ENCODE peak calls at places on chromosome 5, in nine cellular contexts. One of them, this sample, is unnamed.

GRCh38 chr5:131416729-131417128 is 152.9 kb downstream of the CDC42SE2 start:
- DNase-seq in activated CD8-positive, alpha-beta memory T cell treated with anti-CD3 and anti-CD28 coated beads for 24 hours: no peak
- DNase-seq in memory B cell: peak
- DNase-seq in NCI-H1092 treated with DMSO at 0.1 percent for 48 hours: no peak
- DNase-seq in HFFc6: no peak
- DNase-seq in activated CD4-positive, alpha-beta T cell treated with anti-CD3 and anti-CD28 coated beads for 48 hours: no peak
- DNase-seq in stomach: no peak
- DNase-seq in midbrain: no peak
- DNase-seq in activated T-cell treated with anti-CD3 and anti-CD28 coated beads for 4 hours: no peak
- DNase-seq in this sample: no peak

GRCh38 chr5:6488021-6488420 is 39.4 kb downstream of the UBE2QL1 start:
- DNase-seq in activated CD8-positive, alpha-beta memory T cell treated with anti-CD3 and anti-CD28 coated beads for 24 hours: no peak
- DNase-seq in memory B cell: no peak
- DNase-seq in NCI-H1092 treated with DMSO at 0.1 percent for 48 hours: peak
- DNase-seq in HFFc6: no peak
- DNase-seq in activated CD4-positive, alpha-beta T cell treated with anti-CD3 and anti-CD28 coated beads for 48 hours: no peak
- DNase-seq in stomach: no peak
- DNase-seq in midbrain: peak
- DNase-seq in activated T-cell treated with anti-CD3 and anti-CD28 coated beads for 4 hours: no peak
- DNase-seq in this sample: no peak

GRCh38 chr5:404666-405241 is 38.2 kb upstream of the EXOC3 start:
- DNase-seq in activated CD8-positive, alpha-beta memory T cell treated with anti-CD3 and anti-CD28 coated beads for 24 hours: no peak
- DNase-seq in memory B cell: no peak
- DNase-seq in NCI-H1092 treated with DMSO at 0.1 percent for 48 hours: no peak
- DNase-seq in HFFc6: no peak
- DNase-seq in activated CD4-positive, alpha-beta T cell treated with anti-CD3 and anti-CD28 coated beads for 48 hours: no peak
- DNase-seq in stomach: no peak
- DNase-seq in midbrain: no peak
- DNase-seq in activated T-cell treated with anti-CD3 and anti-CD28 coated beads for 4 hours: no peak
- DNase-seq in this sample: no peak

GRCh38 chr5:76838481-76839261 is 11.1 kb upstream of the S100Z start:
- DNase-seq in activated CD8-positive, alpha-beta memory T cell treated with anti-CD3 and anti-CD28 coated beads for 24 hours: no peak
- DNase-seq in memory B cell: no peak
- DNase-seq in NCI-H1092 treated with DMSO at 0.1 percent for 48 hours: no peak
- DNase-seq in HFFc6: peak
- DNase-seq in activated CD4-positive, alpha-beta T cell treated with anti-CD3 and anti-CD28 coated beads for 48 hours: no peak
- DNase-seq in stomach: no peak
- DNase-seq in midbrain: no peak
- DNase-seq in activated T-cell treated with anti-CD3 and anti-CD28 coated beads for 4 hours: no peak
- DNase-seq in this sample: no peak

GRCh38 chr5:159100022-159100927 is 559 bp upstream of the EBF1 start:
- DNase-seq in activated CD8-positive, alpha-beta memory T cell treated with anti-CD3 and anti-CD28 coated beads for 24 hours: peak
- DNase-seq in memory B cell: peak
- DNase-seq in NCI-H1092 treated with DMSO at 0.1 percent for 48 hours: peak
- DNase-seq in HFFc6: peak
- DNase-seq in activated CD4-positive, alpha-beta T cell treated with anti-CD3 and anti-CD28 coated beads for 48 hours: peak
- DNase-seq in stomach: peak
- DNase-seq in midbrain: peak
- DNase-seq in activated T-cell treated with anti-CD3 and anti-CD28 coated beads for 4 hours: peak
- DNase-seq in this sample: peak

GRCh38 chr5:170195876-170196275 is 36.9 kb upstream of the C5orf58 start:
- DNase-seq in activated CD8-positive, alpha-beta memory T cell treated with anti-CD3 and anti-CD28 coated beads for 24 hours: no peak
- DNase-seq in memory B cell: no peak
- DNase-seq in NCI-H1092 treated with DMSO at 0.1 percent for 48 hours: peak
- DNase-seq in HFFc6: no peak
- DNase-seq in activated CD4-positive, alpha-beta T cell treated with anti-CD3 and anti-CD28 coated beads for 48 hours: no peak
- DNase-seq in stomach: no peak
- DNase-seq in midbrain: no peak
- DNase-seq in activated T-cell treated with anti-CD3 and anti-CD28 coated beads for 4 hours: no peak
- DNase-seq in this sample: no peak

GRCh38 chr5:88667187-88668141 is 215.5 kb downstream of the MEF2C start:
- DNase-seq in activated CD8-positive, alpha-beta memory T cell treated with anti-CD3 and anti-CD28 coated beads for 24 hours: no peak
- DNase-seq in memory B cell: no peak
- DNase-seq in NCI-H1092 treated with DMSO at 0.1 percent for 48 hours: no peak
- DNase-seq in HFFc6: no peak
- DNase-seq in activated CD4-positive, alpha-beta T cell treated with anti-CD3 and anti-CD28 coated beads for 48 hours: no peak
- DNase-seq in stomach: no peak
- DNase-seq in midbrain: no peak
- DNase-seq in activated T-cell treated with anti-CD3 and anti-CD28 coated beads for 4 hours: no peak
- DNase-seq in this sample: no peak

GRCh38 chr5:31674371-31674770 is 35.4 kb downstream of the PDZD2 start:
- DNase-seq in activated CD8-positive, alpha-beta memory T cell treated with anti-CD3 and anti-CD28 coated beads for 24 hours: no peak
- DNase-seq in memory B cell: no peak
- DNase-seq in NCI-H1092 treated with DMSO at 0.1 percent for 48 hours: no peak
- DNase-seq in HFFc6: no peak
- DNase-seq in activated CD4-positive, alpha-beta T cell treated with anti-CD3 and anti-CD28 coated beads for 48 hours: no peak
- DNase-seq in stomach: no peak
- DNase-seq in midbrain: no peak
- DNase-seq in activated T-cell treated with anti-CD3 and anti-CD28 coated beads for 4 hours: no peak
- DNase-seq in this sample: no peak

GRCh38 chr5:60354322-60354721 is 345.6 kb downstream of the DEPDC1B start:
- DNase-seq in activated CD8-positive, alpha-beta memory T cell treated with anti-CD3 and anti-CD28 coated beads for 24 hours: no peak
- DNase-seq in memory B cell: no peak
- DNase-seq in NCI-H1092 treated with DMSO at 0.1 percent for 48 hours: no peak
- DNase-seq in HFFc6: no peak
- DNase-seq in activated CD4-positive, alpha-beta T cell treated with anti-CD3 and anti-CD28 coated beads for 48 hours: no peak
- DNase-seq in stomach: no peak
- DNase-seq in midbrain: no peak
- DNase-seq in activated T-cell treated with anti-CD3 and anti-CD28 coated beads for 4 hours: no peak
- DNase-seq in this sample: no peak

GRCh38 chr5:366541-367357 is 45.2 kb downstream of the AHRR start:
- DNase-seq in activated CD8-positive, alpha-beta memory T cell treated with anti-CD3 and anti-CD28 coated beads for 24 hours: peak
- DNase-seq in memory B cell: no peak
- DNase-seq in NCI-H1092 treated with DMSO at 0.1 percent for 48 hours: no peak
- DNase-seq in HFFc6: no peak
- DNase-seq in activated CD4-positive, alpha-beta T cell treated with anti-CD3 and anti-CD28 coated beads for 48 hours: no peak
- DNase-seq in stomach: no peak
- DNase-seq in midbrain: no peak
- DNase-seq in activated T-cell treated with anti-CD3 and anti-CD28 coated beads for 4 hours: no peak
- DNase-seq in this sample: peak

GRCh38 chr5:74154526-74154925 is 486.0 kb downstream of the ENC1 start:
- DNase-seq in activated CD8-positive, alpha-beta memory T cell treated with anti-CD3 and anti-CD28 coated beads for 24 hours: no peak
- DNase-seq in memory B cell: no peak
- DNase-seq in NCI-H1092 treated with DMSO at 0.1 percent for 48 hours: no peak
- DNase-seq in HFFc6: no peak
- DNase-seq in activated CD4-positive, alpha-beta T cell treated with anti-CD3 and anti-CD28 coated beads for 48 hours: no peak
- DNase-seq in stomach: no peak
- DNase-seq in midbrain: no peak
- DNase-seq in activated T-cell treated with anti-CD3 and anti-CD28 coated beads for 4 hours: no peak
- DNase-seq in this sample: no peak

GRCh38 chr5:140194662-140195061 is 19.7 kb downstream of the CYSTM1 start:
- DNase-seq in activated CD8-positive, alpha-beta memory T cell treated with anti-CD3 and anti-CD28 coated beads for 24 hours: no peak
- DNase-seq in memory B cell: no peak
- DNase-seq in NCI-H1092 treated with DMSO at 0.1 percent for 48 hours: no peak
- DNase-seq in HFFc6: no peak
- DNase-seq in activated CD4-positive, alpha-beta T cell treated with anti-CD3 and anti-CD28 coated beads for 48 hours: no peak
- DNase-seq in stomach: no peak
- DNase-seq in midbrain: no peak
- DNase-seq in activated T-cell treated with anti-CD3 and anti-CD28 coated beads for 4 hours: no peak
- DNase-seq in this sample: no peak

GRCh38 chr5:52987711-52988329 is 1.3 kb upstream of the ITGA2 start:
- DNase-seq in activated CD8-positive, alpha-beta memory T cell treated with anti-CD3 and anti-CD28 coated beads for 24 hours: no peak
- DNase-seq in memory B cell: no peak
- DNase-seq in NCI-H1092 treated with DMSO at 0.1 percent for 48 hours: no peak
- DNase-seq in HFFc6: peak
- DNase-seq in activated CD4-positive, alpha-beta T cell treated with anti-CD3 and anti-CD28 coated beads for 48 hours: peak
- DNase-seq in stomach: no peak
- DNase-seq in midbrain: no peak
- DNase-seq in activated T-cell treated with anti-CD3 and anti-CD28 coated beads for 4 hours: no peak
- DNase-seq in this sample: no peak

GRCh38 chr5:179313849-179314521 is 31.3 kb downstream of the ADAMTS2 start:
- DNase-seq in activated CD8-positive, alpha-beta memory T cell treated with anti-CD3 and anti-CD28 coated beads for 24 hours: no peak
- DNase-seq in memory B cell: no peak
- DNase-seq in NCI-H1092 treated with DMSO at 0.1 percent for 48 hours: peak
- DNase-seq in HFFc6: peak
- DNase-seq in activated CD4-positive, alpha-beta T cell treated with anti-CD3 and anti-CD28 coated beads for 48 hours: no peak
- DNase-seq in stomach: peak
- DNase-seq in midbrain: peak
- DNase-seq in activated T-cell treated with anti-CD3 and anti-CD28 coated beads for 4 hours: no peak
- DNase-seq in this sample: no peak

GRCh38 chr5:1792842-1793266 is 6.8 kb downstream of the MRPL36 start:
- DNase-seq in activated CD8-positive, alpha-beta memory T cell treated with anti-CD3 and anti-CD28 coated beads for 24 hours: peak
- DNase-seq in memory B cell: peak
- DNase-seq in NCI-H1092 treated with DMSO at 0.1 percent for 48 hours: no peak
- DNase-seq in HFFc6: peak
- DNase-seq in activated CD4-positive, alpha-beta T cell treated with anti-CD3 and anti-CD28 coated beads for 48 hours: peak
- DNase-seq in stomach: peak
- DNase-seq in midbrain: no peak
- DNase-seq in activated T-cell treated with anti-CD3 and anti-CD28 coated beads for 4 hours: peak
- DNase-seq in this sample: peak

GRCh38 chr5:152349683-152350526 is 55.2 kb downstream of the NMUR2 start:
- DNase-seq in activated CD8-positive, alpha-beta memory T cell treated with anti-CD3 and anti-CD28 coated beads for 24 hours: no peak
- DNase-seq in memory B cell: peak
- DNase-seq in NCI-H1092 treated with DMSO at 0.1 percent for 48 hours: peak
- DNase-seq in HFFc6: no peak
- DNase-seq in activated CD4-positive, alpha-beta T cell treated with anti-CD3 and anti-CD28 coated beads for 48 hours: peak
- DNase-seq in stomach: peak
- DNase-seq in midbrain: peak
- DNase-seq in activated T-cell treated with anti-CD3 and anti-CD28 coated beads for 4 hours: no peak
- DNase-seq in this sample: peak

GRCh38 chr5:2205185-2205585 is 322.5 kb upstream of the IRX4 start:
- DNase-seq in activated CD8-positive, alpha-beta memory T cell treated with anti-CD3 and anti-CD28 coated beads for 24 hours: no peak
- DNase-seq in memory B cell: no peak
- DNase-seq in NCI-H1092 treated with DMSO at 0.1 percent for 48 hours: no peak
- DNase-seq in HFFc6: no peak
- DNase-seq in activated CD4-positive, alpha-beta T cell treated with anti-CD3 and anti-CD28 coated beads for 48 hours: no peak
- DNase-seq in stomach: no peak
- DNase-seq in midbrain: no peak
- DNase-seq in activated T-cell treated with anti-CD3 and anti-CD28 coated beads for 4 hours: no peak
- DNase-seq in this sample: no peak

GRCh38 chr5:36150676-36151433 is 832 bp downstream of the LMBRD2 start:
- DNase-seq in activated CD8-positive, alpha-beta memory T cell treated with anti-CD3 and anti-CD28 coated beads for 24 hours: peak
- DNase-seq in memory B cell: no peak
- DNase-seq in NCI-H1092 treated with DMSO at 0.1 percent for 48 hours: peak
- DNase-seq in HFFc6: peak
- DNase-seq in activated CD4-positive, alpha-beta T cell treated with anti-CD3 and anti-CD28 coated beads for 48 hours: peak
- DNase-seq in stomach: peak
- DNase-seq in midbrain: peak
- DNase-seq in activated T-cell treated with anti-CD3 and anti-CD28 coated beads for 4 hours: peak
- DNase-seq in this sample: peak

GRCh38 chr5:96049398-96050272 is 88.0 kb upstream of the ELL2 start:
- DNase-seq in activated CD8-positive, alpha-beta memory T cell treated with anti-CD3 and anti-CD28 coated beads for 24 hours: no peak
- DNase-seq in memory B cell: no peak
- DNase-seq in NCI-H1092 treated with DMSO at 0.1 percent for 48 hours: no peak
- DNase-seq in HFFc6: peak
- DNase-seq in activated CD4-positive, alpha-beta T cell treated with anti-CD3 and anti-CD28 coated beads for 48 hours: no peak
- DNase-seq in stomach: no peak
- DNase-seq in midbrain: no peak
- DNase-seq in activated T-cell treated with anti-CD3 and anti-CD28 coated beads for 4 hours: no peak
- DNase-seq in this sample: no peak

GRCh38 chr5:16826379-16827125 is 109.5 kb downstream of the MYO10 start:
- DNase-seq in activated CD8-positive, alpha-beta memory T cell treated with anti-CD3 and anti-CD28 coated beads for 24 hours: no peak
- DNase-seq in memory B cell: no peak
- DNase-seq in NCI-H1092 treated with DMSO at 0.1 percent for 48 hours: no peak
- DNase-seq in HFFc6: no peak
- DNase-seq in activated CD4-positive, alpha-beta T cell treated with anti-CD3 and anti-CD28 coated beads for 48 hours: no peak
- DNase-seq in stomach: no peak
- DNase-seq in midbrain: no peak
- DNase-seq in activated T-cell treated with anti-CD3 and anti-CD28 coated beads for 4 hours: no peak
- DNase-seq in this sample: no peak

GRCh38 chr5:31962321-31962720 is 211.8 kb downstream of the GOLPH3 start:
- DNase-seq in activated CD8-positive, alpha-beta memory T cell treated with anti-CD3 and anti-CD28 coated beads for 24 hours: no peak
- DNase-seq in memory B cell: no peak
- DNase-seq in NCI-H1092 treated with DMSO at 0.1 percent for 48 hours: no peak
- DNase-seq in HFFc6: no peak
- DNase-seq in activated CD4-positive, alpha-beta T cell treated with anti-CD3 and anti-CD28 coated beads for 48 hours: no peak
- DNase-seq in stomach: no peak
- DNase-seq in midbrain: no peak
- DNase-seq in activated T-cell treated with anti-CD3 and anti-CD28 coated beads for 4 hours: no peak
- DNase-seq in this sample: no peak

GRCh38 chr5:103037673-103038455 is 82.1 kb downstream of the GIN1 start:
- DNase-seq in activated CD8-positive, alpha-beta memory T cell treated with anti-CD3 and anti-CD28 coated beads for 24 hours: no peak
- DNase-seq in memory B cell: no peak
- DNase-seq in NCI-H1092 treated with DMSO at 0.1 percent for 48 hours: no peak
- DNase-seq in HFFc6: no peak
- DNase-seq in activated CD4-positive, alpha-beta T cell treated with anti-CD3 and anti-CD28 coated beads for 48 hours: no peak
- DNase-seq in stomach: no peak
- DNase-seq in midbrain: no peak
- DNase-seq in activated T-cell treated with anti-CD3 and anti-CD28 coated beads for 4 hours: no peak
- DNase-seq in this sample: no peak

GRCh38 chr5:60487466-60487865 is 212.5 kb downstream of the DEPDC1B start:
- DNase-seq in activated CD8-positive, alpha-beta memory T cell treated with anti-CD3 and anti-CD28 coated beads for 24 hours: no peak
- DNase-seq in memory B cell: no peak
- DNase-seq in NCI-H1092 treated with DMSO at 0.1 percent for 48 hours: no peak
- DNase-seq in HFFc6: no peak
- DNase-seq in activated CD4-positive, alpha-beta T cell treated with anti-CD3 and anti-CD28 coated beads for 48 hours: no peak
- DNase-seq in stomach: no peak
- DNase-seq in midbrain: no peak
- DNase-seq in activated T-cell treated with anti-CD3 and anti-CD28 coated beads for 4 hours: no peak
- DNase-seq in this sample: no peak

GRCh38 chr5:151174612-151175101 is 17.1 kb upstream of the ANXA6 start:
- DNase-seq in activated CD8-positive, alpha-beta memory T cell treated with anti-CD3 and anti-CD28 coated beads for 24 hours: peak
- DNase-seq in memory B cell: no peak
- DNase-seq in NCI-H1092 treated with DMSO at 0.1 percent for 48 hours: no peak
- DNase-seq in HFFc6: no peak
- DNase-seq in activated CD4-positive, alpha-beta T cell treated with anti-CD3 and anti-CD28 coated beads for 48 hours: no peak
- DNase-seq in stomach: no peak
- DNase-seq in midbrain: no peak
- DNase-seq in activated T-cell treated with anti-CD3 and anti-CD28 coated beads for 4 hours: no peak
- DNase-seq in this sample: no peak

GRCh38 chr5:5424736-5425135 is 2.3 kb downstream of the ICE1 start:
- DNase-seq in activated CD8-positive, alpha-beta memory T cell treated with anti-CD3 and anti-CD28 coated beads for 24 hours: no peak
- DNase-seq in memory B cell: no peak
- DNase-seq in NCI-H1092 treated with DMSO at 0.1 percent for 48 hours: no peak
- DNase-seq in HFFc6: no peak
- DNase-seq in activated CD4-positive, alpha-beta T cell treated with anti-CD3 and anti-CD28 coated beads for 48 hours: peak
- DNase-seq in stomach: no peak
- DNase-seq in midbrain: no peak
- DNase-seq in activated T-cell treated with anti-CD3 and anti-CD28 coated beads for 4 hours: no peak
- DNase-seq in this sample: no peak

This sample was measured in GM12891.